ENCODE peak calls at places on chromosomes 1 and 21, in ten cellular contexts. One of them, this sample, is unnamed. For H3K9me3 and H3K36me3, the result is how much of the 10 kb centered on the place peaks cover.

GRCh38 chr1:30473920-30474817 is 249.2 kb downstream of the MATN1 start:
- DNase-seq in endothelial cell of umbilical vein: no peak
- DNase-seq in neural progenitor cell: no peak
- DNase-seq in mammary epithelial cell: no peak
- DNase-seq in fibroblast of lung: no peak
- DNase-seq in H1: no peak
- DNase-seq in hepatocyte: no peak
- DNase-seq in MM.1S: no peak
- DNase-seq in GM23248: no peak
- DNase-seq in HepG2: no peak
- DNase-seq in this sample: no peak

GRCh38 chr1:96492236-96492635 is 229.3 kb upstream of the PTBP2 start:
- DNase-seq in endothelial cell of umbilical vein: no peak
- DNase-seq in neural progenitor cell: peak
- DNase-seq in mammary epithelial cell: no peak
- DNase-seq in fibroblast of lung: peak
- DNase-seq in H1: no peak
- DNase-seq in hepatocyte: peak
- DNase-seq in MM.1S: no peak
- DNase-seq in GM23248: no peak
- DNase-seq in HepG2: no peak
- DNase-seq in this sample: no peak

GRCh38 chr1:175045097-175045496 is 21.9 kb upstream of the MRPS14 start:
- DNase-seq in endothelial cell of umbilical vein: no peak
- DNase-seq in neural progenitor cell: no peak
- DNase-seq in mammary epithelial cell: no peak
- DNase-seq in fibroblast of lung: no peak
- DNase-seq in H1: no peak
- DNase-seq in hepatocyte: no peak
- DNase-seq in MM.1S: no peak
- DNase-seq in GM23248: no peak
- DNase-seq in HepG2: no peak
- DNase-seq in this sample: no peak

GRCh38 chr1:173043253-173043652 is 7.5 kb downstream of the TNFSF18 start:
- DNase-seq in endothelial cell of umbilical vein: peak
- DNase-seq in neural progenitor cell: no peak
- DNase-seq in mammary epithelial cell: peak
- DNase-seq in fibroblast of lung: peak
- DNase-seq in H1: no peak
- DNase-seq in hepatocyte: no peak
- DNase-seq in MM.1S: no peak
- DNase-seq in GM23248: peak
- DNase-seq in HepG2: peak
- DNase-seq in this sample: no peak

GRCh38 chr1:82894635-82895034 is 1093.9 kb downstream of the ADGRL2 start:
- DNase-seq in endothelial cell of umbilical vein: no peak
- DNase-seq in neural progenitor cell: no peak
- DNase-seq in mammary epithelial cell: no peak
- DNase-seq in fibroblast of lung: no peak
- DNase-seq in H1: no peak
- DNase-seq in hepatocyte: no peak
- DNase-seq in MM.1S: no peak
- DNase-seq in GM23248: no peak
- DNase-seq in HepG2: no peak
- DNase-seq in this sample: no peak

GRCh38 chr1:232471250-232471649 is 158.7 kb downstream of the SIPA1L2 start:
- DNase-seq in endothelial cell of umbilical vein: peak
- DNase-seq in neural progenitor cell: no peak
- DNase-seq in mammary epithelial cell: no peak
- DNase-seq in fibroblast of lung: no peak
- DNase-seq in H1: no peak
- DNase-seq in hepatocyte: no peak
- DNase-seq in MM.1S: peak
- DNase-seq in GM23248: no peak
- DNase-seq in HepG2: no peak
- DNase-seq in this sample: peak

GRCh38 chr1:41900611-41901444 is 17.9 kb downstream of the HIVEP3 start:
- DNase-seq in endothelial cell of umbilical vein: peak
- DNase-seq in neural progenitor cell: no peak
- DNase-seq in mammary epithelial cell: peak
- DNase-seq in fibroblast of lung: peak
- DNase-seq in H1: no peak
- DNase-seq in hepatocyte: peak
- DNase-seq in MM.1S: no peak
- DNase-seq in GM23248: peak
- DNase-seq in HepG2: no peak
- DNase-seq in this sample: no peak

GRCh38 chr1:153470707-153471106 is 10.3 kb upstream of the S100A7 start:
- DNase-seq in endothelial cell of umbilical vein: no peak
- DNase-seq in neural progenitor cell: no peak
- DNase-seq in mammary epithelial cell: peak
- DNase-seq in fibroblast of lung: no peak
- DNase-seq in H1: no peak
- DNase-seq in hepatocyte: no peak
- DNase-seq in MM.1S: no peak
- DNase-seq in GM23248: peak
- DNase-seq in HepG2: no peak
- DNase-seq in this sample: no peak

GRCh38 chr1:101081496-101082282 is 56.1 kb upstream of the DPH5 start:
- DNase-seq in endothelial cell of umbilical vein: no peak
- DNase-seq in neural progenitor cell: no peak
- DNase-seq in mammary epithelial cell: no peak
- DNase-seq in fibroblast of lung: no peak
- DNase-seq in H1: no peak
- DNase-seq in hepatocyte: no peak
- DNase-seq in MM.1S: no peak
- DNase-seq in GM23248: no peak
- DNase-seq in HepG2: no peak
- DNase-seq in this sample: no peak

GRCh38 chr21:45288441-45288841 is 746 bp upstream of the POFUT2 start:
- DNase-seq in endothelial cell of umbilical vein: no peak
- DNase-seq in neural progenitor cell: peak
- DNase-seq in mammary epithelial cell: no peak
- DNase-seq in fibroblast of lung: no peak
- DNase-seq in H1: no peak
- DNase-seq in hepatocyte: peak
- DNase-seq in MM.1S: no peak
- DNase-seq in GM23248: peak
- DNase-seq in HepG2: no peak
- DNase-seq in this sample: no peak

GRCh38 chr1:47842228-47842627 is 155.0 kb downstream of the TRABD2B start:
- DNase-seq in endothelial cell of umbilical vein: no peak
- DNase-seq in neural progenitor cell: no peak
- DNase-seq in mammary epithelial cell: no peak
- DNase-seq in fibroblast of lung: no peak
- DNase-seq in H1: no peak
- DNase-seq in hepatocyte: no peak
- DNase-seq in MM.1S: no peak
- DNase-seq in GM23248: no peak
- DNase-seq in HepG2: no peak
- DNase-seq in this sample: no peak

GRCh38 chr1:226772456-226773139 is 33.5 kb upstream of the ITPKB start:
- DNase-seq in endothelial cell of umbilical vein: no peak
- DNase-seq in neural progenitor cell: no peak
- DNase-seq in mammary epithelial cell: no peak
- DNase-seq in fibroblast of lung: no peak
- DNase-seq in H1: no peak
- DNase-seq in hepatocyte: no peak
- DNase-seq in MM.1S: peak
- DNase-seq in GM23248: no peak
- DNase-seq in HepG2: no peak
- DNase-seq in this sample: no peak

GRCh38 chr1:36464605-36465393 is 615 bp upstream of the MRPS15 start:
- DNase-seq in endothelial cell of umbilical vein: no peak
- DNase-seq in neural progenitor cell: no peak
- DNase-seq in mammary epithelial cell: no peak
- DNase-seq in fibroblast of lung: no peak
- DNase-seq in H1: no peak
- DNase-seq in hepatocyte: no peak
- DNase-seq in MM.1S: peak
- DNase-seq in GM23248: peak
- DNase-seq in HepG2: no peak
- DNase-seq in this sample: no peak

GRCh38 chr1:224189561-224189960 is 6.5 kb downstream of the DEGS1 start:
- DNase-seq in endothelial cell of umbilical vein: no peak
- DNase-seq in neural progenitor cell: no peak
- DNase-seq in mammary epithelial cell: no peak
- DNase-seq in fibroblast of lung: peak
- DNase-seq in H1: no peak
- DNase-seq in hepatocyte: no peak
- DNase-seq in MM.1S: no peak
- DNase-seq in GM23248: no peak
- DNase-seq in HepG2: no peak
- DNase-seq in this sample: no peak

GRCh38 chr1:56799605-56800398 is 19.4 kb downstream of the FYB2 start:
- DNase-seq in endothelial cell of umbilical vein: no peak
- DNase-seq in neural progenitor cell: no peak
- DNase-seq in mammary epithelial cell: peak
- DNase-seq in fibroblast of lung: peak
- DNase-seq in H1: no peak
- DNase-seq in hepatocyte: no peak
- DNase-seq in MM.1S: no peak
- DNase-seq in GM23248: peak
- DNase-seq in HepG2: no peak
- DNase-seq in this sample: no peak

GRCh38 chr1:226973898-226974543 is 33.9 kb downstream of the COQ8A start:
- DNase-seq in endothelial cell of umbilical vein: no peak
- DNase-seq in neural progenitor cell: no peak
- DNase-seq in mammary epithelial cell: no peak
- DNase-seq in fibroblast of lung: peak
- DNase-seq in H1: no peak
- DNase-seq in hepatocyte: peak
- DNase-seq in MM.1S: no peak
- DNase-seq in GM23248: peak
- DNase-seq in HepG2: peak
- DNase-seq in this sample: no peak

DNA sequence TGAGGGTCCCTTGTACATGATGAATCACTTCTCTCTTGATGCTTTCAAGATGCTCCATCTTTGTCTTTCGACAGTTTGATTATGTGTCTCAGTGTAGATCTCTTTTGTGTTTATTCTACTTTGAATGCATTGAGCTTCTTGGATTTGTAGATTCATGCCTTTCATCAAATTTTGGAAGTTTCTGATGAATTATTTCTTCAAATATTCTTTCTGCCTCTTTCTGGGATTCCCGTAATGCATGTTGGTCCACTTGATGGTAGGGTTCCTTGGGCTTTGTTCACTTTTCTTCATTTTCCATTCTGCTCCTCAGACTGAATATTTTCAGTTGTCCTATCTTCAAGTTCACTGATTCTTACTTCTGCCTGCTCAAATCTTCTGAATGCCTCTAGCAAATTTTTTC is 50.7 kb downstream of the ADSS2 start:
- DNase-seq in endothelial cell of umbilical vein: no peak
- DNase-seq in neural progenitor cell: no peak
- DNase-seq in mammary epithelial cell: no peak
- DNase-seq in fibroblast of lung: no peak
- DNase-seq in H1: no peak
- DNase-seq in hepatocyte: no peak
- DNase-seq in MM.1S: no peak
- DNase-seq in GM23248: no peak
- DNase-seq in HepG2: no peak
- DNase-seq in this sample: no peak
- H3K9me3 ChIP-seq in endothelial cell of umbilical vein: under half
- H3K9me3 ChIP-seq in neural progenitor cell: under half
- H3K9me3 ChIP-seq in mammary epithelial cell: under half
- H3K9me3 ChIP-seq in fibroblast of lung: under half
- H3K9me3 ChIP-seq in H1: under half
- H3K9me3 ChIP-seq in hepatocyte: under half
- H3K9me3 ChIP-seq in MM.1S: under half
- H3K9me3 ChIP-seq in GM23248: under half
- H3K9me3 ChIP-seq in HepG2: under half
- H3K9me3 ChIP-seq in this sample: under half

GRCh38 chr1:244815600-244816099 is 19.8 kb upstream of the COX20 start:
- DNase-seq in endothelial cell of umbilical vein: no peak
- DNase-seq in neural progenitor cell: no peak
- DNase-seq in mammary epithelial cell: no peak
- DNase-seq in fibroblast of lung: peak
- DNase-seq in H1: no peak
- DNase-seq in hepatocyte: no peak
- DNase-seq in MM.1S: no peak
- DNase-seq in GM23248: no peak
- DNase-seq in HepG2: no peak
- DNase-seq in this sample: no peak
- TF ChIP-seq EZH2 in endothelial cell of umbilical vein: no peak
- TF ChIP-seq EZH2 in neural progenitor cell: no peak
- TF ChIP-seq EZH2 in mammary epithelial cell: no peak
- TF ChIP-seq EZH2 in fibroblast of lung: no peak
- TF ChIP-seq EZH2 in H1: no peak
- TF ChIP-seq EZH2 in hepatocyte: no peak
- TF ChIP-seq EZH2 in MM.1S: no peak
- TF ChIP-seq EZH2 in GM23248: no peak
- TF ChIP-seq EZH2 in HepG2: no peak
- TF ChIP-seq EZH2 in this sample: no peak

GRCh38 chr1:167118188-167118587 is 24.3 kb downstream of the STYXL2 start:
- DNase-seq in endothelial cell of umbilical vein: no peak
- DNase-seq in neural progenitor cell: no peak
- DNase-seq in mammary epithelial cell: no peak
- DNase-seq in fibroblast of lung: no peak
- DNase-seq in H1: no peak
- DNase-seq in hepatocyte: no peak
- DNase-seq in MM.1S: no peak
- DNase-seq in GM23248: no peak
- DNase-seq in HepG2: no peak
- DNase-seq in this sample: no peak
- H3K36me3 ChIP-seq in endothelial cell of umbilical vein: under half
- H3K36me3 ChIP-seq in neural progenitor cell: under half
- H3K36me3 ChIP-seq in mammary epithelial cell: under half
- H3K36me3 ChIP-seq in fibroblast of lung: under half
- H3K36me3 ChIP-seq in H1: under half
- H3K36me3 ChIP-seq in hepatocyte: under half
- H3K36me3 ChIP-seq in MM.1S: under half
- H3K36me3 ChIP-seq in GM23248: under half
- H3K36me3 ChIP-seq in HepG2: under half
- H3K36me3 ChIP-seq in this sample: under half

DNA sequence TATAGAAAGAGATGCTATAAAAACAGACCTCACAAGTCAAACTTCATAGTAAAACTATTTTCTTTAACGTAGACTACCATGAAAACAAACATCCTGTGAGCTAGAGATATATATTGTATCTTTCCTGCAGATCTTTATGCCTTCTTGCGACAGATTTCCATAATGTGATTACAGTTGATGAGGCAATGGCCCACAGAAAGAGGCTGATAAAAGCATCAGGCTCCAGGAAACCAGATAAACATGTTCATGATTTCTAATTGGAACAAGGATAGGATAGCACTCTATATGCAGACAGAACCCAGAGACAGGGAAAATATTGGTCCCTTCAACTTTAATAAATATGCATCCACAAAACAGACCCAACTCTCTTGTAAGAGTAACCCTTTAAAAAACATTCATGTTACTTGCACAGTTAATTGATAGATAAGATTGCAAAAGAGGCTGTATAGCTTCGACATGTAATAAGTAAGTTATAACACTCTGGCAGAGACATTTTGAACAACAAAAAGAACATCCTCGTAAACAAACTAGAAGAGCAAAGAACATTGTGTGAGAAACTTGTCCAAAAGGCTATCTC is 329.4 kb downstream of the AGBL4 start:
- DNase-seq in endothelial cell of umbilical vein: no peak
- DNase-seq in neural progenitor cell: no peak
- DNase-seq in mammary epithelial cell: no peak
- DNase-seq in fibroblast of lung: no peak
- DNase-seq in H1: no peak
- DNase-seq in hepatocyte: no peak
- DNase-seq in MM.1S: no peak
- DNase-seq in GM23248: no peak
- DNase-seq in HepG2: no peak
- DNase-seq in this sample: peak
- H3K9me3 ChIP-seq in endothelial cell of umbilical vein: under half
- H3K9me3 ChIP-seq in neural progenitor cell: under half
- H3K9me3 ChIP-seq in mammary epithelial cell: under half
- H3K9me3 ChIP-seq in fibroblast of lung: under half
- H3K9me3 ChIP-seq in H1: half or more
- H3K9me3 ChIP-seq in hepatocyte: under half
- H3K9me3 ChIP-seq in MM.1S: under half
- H3K9me3 ChIP-seq in GM23248: under half
- H3K9me3 ChIP-seq in HepG2: half or more
- H3K9me3 ChIP-seq in this sample: under half

This sample was measured in SK-N-MC.